ENCODE peak calls at places on chromosomes 6 and 20, in five cellular contexts. D, T, R, J and Q are unnamed samples. For H3K4me1, the result is how much of the 10 kb centered on the place peaks cover.

GRCh38 chr6:50272611-50273010 is 222.9 kb upstream of the DEFB112 start:
- DNase-seq in D (no peak), T (no peak), R (no peak), J (no peak), Q (no peak)

GRCh38 chr20:14470231-14470894 is 133.0 kb upstream of the FLRT3 start:
- DNase-seq in D (no peak), T (no peak), R (peak), J (no peak), Q (no peak)

GRCh38 chr20:14951707-14952106 is 614.3 kb upstream of the FLRT3 start:
- DNase-seq in D (no peak), T (no peak), R (no peak), J (no peak), Q (no peak)

GRCh38 chr20:31837896-31838397 is 7.5 kb downstream of the FOXS1 start:
- DNase-seq in D (no peak), T (no peak), R (no peak), J (no peak), Q (no peak)

GRCh38 chr20:31740208-31740607 is 1.1 kb downstream of the TPX2 start:
- DNase-seq in D (no peak), T (no peak), R (no peak), J (peak), Q (no peak)

GRCh38 chr6:44664716-44665115 is 277.2 kb downstream of the CDC5L start:
- DNase-seq in D (no peak), T (no peak), R (no peak), J (no peak), Q (no peak)

GRCh38 chr6:11637266-11637665 is 99.7 kb downstream of the TMEM170B start:
- DNase-seq in D (no peak), T (no peak), R (no peak), J (no peak), Q (no peak)

GRCh38 chr20:47278907-47279348 is 77.6 kb downstream of the ZMYND8 start:
- DNase-seq in D (no peak), T (no peak), R (no peak), J (no peak), Q (no peak)

GRCh38 chr20:50930139-50931047 is 844 bp downstream of the ADNP start:
- DNase-seq in D (peak), T (no peak), R (peak), J (peak), Q (no peak)

GRCh38 chr6:106981901-106982300 is 7.4 kb upstream of the CD24 start:
- DNase-seq in D (no peak), T (no peak), R (no peak), J (no peak), Q (no peak)

GRCh38 chr6:25054469-25054868 is 118.7 kb upstream of the RIPOR2 start:
- DNase-seq in D (no peak), T (no peak), R (no peak), J (no peak), Q (no peak)

GRCh38 chr20:50689864-50690263 is 1.5 kb downstream of the RIPOR3 start:
- DNase-seq in D (no peak), T (no peak), R (no peak), J (no peak), Q (no peak)

GRCh38 chr20:3158968-3159431 is 665 bp downstream of the FASTKD5 start:
- DNase-seq in D (no peak), T (no peak), R (no peak), J (no peak), Q (no peak)

GRCh38 chr6:44661221-44661609 is 273.7 kb downstream of the CDC5L start:
- DNase-seq in D (no peak), T (no peak), R (no peak), J (no peak), Q (no peak)

GRCh38 chr6:133591330-133591729 is 297.6 kb upstream of the TCF21 start:
- DNase-seq in D (no peak), T (no peak), R (no peak), J (no peak), Q (no peak)

GRCh38 chr6:114000066-114000465 is 29.1 kb upstream of the HDAC2 start:
- DNase-seq in D (no peak), T (no peak), R (no peak), J (no peak), Q (no peak)

GRCh38 chr20:40942775-40943174 is 85.8 kb upstream of the TOP1 start:
- DNase-seq in D (no peak), T (no peak), R (no peak), J (no peak), Q (no peak)

GRCh38 chr20:6654490-6655247 is 112.8 kb upstream of the BMP2 start:
- DNase-seq in D (no peak), T (no peak), R (no peak), J (no peak), Q (no peak)

GRCh38 chr20:50130995-50131394 is 18.0 kb upstream of the UBE2V1 start:
- DNase-seq in D (no peak), T (peak), R (peak), J (no peak), Q (no peak)

DNA sequence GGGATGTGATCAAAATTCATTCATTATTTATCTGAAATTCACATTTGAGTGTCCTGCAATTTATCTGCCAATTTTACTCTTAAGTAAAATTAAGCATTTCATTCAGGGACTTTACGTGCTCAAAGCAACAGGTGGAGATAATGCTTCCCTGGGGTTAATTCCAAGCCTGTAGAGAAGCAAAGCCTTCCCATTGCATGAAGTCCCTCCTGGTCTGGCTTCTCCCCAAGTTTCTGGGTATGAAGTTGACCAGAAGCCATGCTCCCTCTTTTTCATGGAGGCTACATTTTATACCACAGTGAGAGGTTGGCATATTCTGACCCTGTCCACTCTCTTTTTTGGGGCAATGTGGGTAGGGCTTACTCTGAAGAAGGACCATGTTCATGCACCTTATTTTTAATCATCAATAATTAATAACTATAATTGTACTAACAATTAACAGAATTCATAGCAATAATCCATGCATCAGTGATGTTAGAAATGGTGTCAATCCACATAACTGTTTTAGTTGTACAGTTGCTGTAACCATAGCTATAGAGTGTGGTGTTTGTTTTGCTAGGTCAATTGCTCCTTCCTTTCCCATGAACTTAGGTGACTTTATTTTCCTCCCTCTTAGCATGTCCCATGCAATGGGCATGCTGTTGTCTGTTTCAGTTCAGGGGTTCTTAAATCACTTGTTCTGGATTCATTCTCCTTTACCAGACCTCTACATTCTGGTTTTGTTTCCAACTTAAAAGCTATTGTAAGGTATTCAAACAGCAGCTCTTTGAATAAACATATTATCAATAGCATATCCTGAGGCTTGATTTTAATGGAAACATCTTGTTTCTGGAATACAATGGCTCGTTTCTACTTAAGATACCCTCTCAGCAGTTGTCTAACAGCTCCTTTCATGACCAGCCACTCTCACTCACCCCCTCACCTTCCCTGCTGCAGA is 1.5 kb downstream of the LAMA4 start:
- DNase-seq in D (no peak), T (no peak), R (no peak), J (no peak), Q (no peak)
- H3K4me1 ChIP-seq in D (under half), T (under half), R (under half), J (under half), Q (under half)

GRCh38 chr6:14638562-14638931 is 521.0 kb downstream of the CD83 start:
- DNase-seq in D (no peak), T (no peak), R (no peak), J (no peak), Q (no peak)
- H3K4me1 ChIP-seq in D (under half), T (under half), R (under half), J (under half), Q (under half)

GRCh38 chr20:46117704-46118467 is at the start of gene CD40:
- DNase-seq in D (peak), T (peak), R (peak), J (peak), Q (no peak)
- H3K4me1 ChIP-seq in D (under half), T (under half), R (under half), J (under half), Q (under half)

GRCh38 chr6:20467437-20467836 is 65.8 kb downstream of the E2F3 start:
- DNase-seq in D (no peak), T (no peak), R (no peak), J (no peak), Q (no peak)
- H3K4me1 ChIP-seq in D (under half), T (under half), R (under half), J (under half), Q (under half)

GRCh38 chr20:19412254-19412653 is 199.8 kb downstream of the SLC24A3 start:
- DNase-seq in D (no peak), T (no peak), R (no peak), J (no peak), Q (no peak)
- H3K4me1 ChIP-seq in D (under half), T (under half), R (under half), J (under half), Q (under half)